ENCODE peak calls at places on chromosomes 12 and 14, in ten cellular contexts. S, R, F, A, P, M, C, N, X and V are unnamed samples.

GRCh38 chr14:59870277-59871165 is at the start of gene RTN1:
- DNase-seq in S (peak; percentile 6), R (peak; percentile 89), F (no peak), A (peak; percentile 39), P (peak; percentile 24), M (peak; percentile 83), C (no peak), N (peak; percentile 80), X (peak; percentile 61), V (no peak)

GRCh38 chr12:1820191-1820599 is at the start of gene LRTM2:
- DNase-seq in S (no peak), R (no peak), F (no peak), A (no peak), P (no peak), M (peak; percentile 28), C (no peak), N (no peak), X (no peak), V (no peak)

GRCh38 chr12:613996-614726 is 49.1 kb downstream of the NINJ2 start:
- DNase-seq in S (no peak), R (no peak), F (peak; percentile 28), A (no peak), P (peak; percentile 40), M (peak; percentile 46), C (no peak), N (no peak), X (no peak), V (no peak)

GRCh38 chr12:124497039-124497438 is 70.4 kb downstream of the NCOR2 start:
- DNase-seq in S (no peak), R (peak; percentile 26), F (no peak), A (no peak), P (no peak), M (peak; percentile 50), C (no peak), N (no peak), X (no peak), V (no peak)

GRCh38 chr14:42980419-42980818 is 1373.7 kb downstream of the LRFN5 start:
- DNase-seq in S (no peak), R (no peak), F (no peak), A (no peak), P (no peak), M (no peak), C (no peak), N (no peak), X (no peak), V (no peak)

GRCh38 chr12:48104531-48104930 is 1.3 kb downstream of the SENP1 start:
- DNase-seq in S (no peak), R (no peak), F (no peak), A (no peak), P (no peak), M (no peak), C (no peak), N (no peak), X (no peak), V (no peak)

GRCh38 chr14:76708028-76708427 is 53.2 kb upstream of the VASH1 start:
- DNase-seq in S (no peak), R (no peak), F (no peak), A (no peak), P (no peak), M (no peak), C (no peak), N (no peak), X (no peak), V (no peak)

GRCh38 chr12:120292411-120292660 is 633 bp upstream of the RNU4-2 start:
- DNase-seq in S (no peak), R (no peak), F (no peak), A (no peak), P (no peak), M (no peak), C (no peak), N (no peak), X (no peak), V (no peak)

GRCh38 chr12:58681730-58682129 is 238.6 kb downstream of the LRIG3 start:
- DNase-seq in S (no peak), R (no peak), F (no peak), A (no peak), P (no peak), M (no peak), C (no peak), N (no peak), X (no peak), V (no peak)

GRCh38 chr12:130572553-130572952 is 143.5 kb downstream of the RIMBP2 start:
- DNase-seq in S (no peak), R (no peak), F (no peak), A (no peak), P (no peak), M (no peak), C (no peak), N (no peak), X (no peak), V (no peak)

GRCh38 chr12:111672822-111673381 is 12.9 kb downstream of the BRAP start:
- DNase-seq in S (no peak), R (no peak), F (no peak), A (no peak), P (no peak), M (no peak), C (no peak), N (no peak), X (no peak), V (no peak)

GRCh38 chr14:54772451-54772881 is 130.2 kb downstream of the GCH1 start:
- DNase-seq in S (no peak), R (no peak), F (no peak), A (no peak), P (no peak), M (no peak), C (no peak), N (no peak), X (no peak), V (no peak)